ENCODE peak calls at places on chromosomes 16 and 17, in eight cellular contexts. One of them, this sample, is unnamed.

GRCh38 chr17:63476494-63476856 is 386 bp upstream of the ACE start:
- DNase-seq in progenitor cell of endocrine pancreas: peak; percentile 31
- DNase-seq in omental fat pad: no peak
- DNase-seq in foreskin fibroblast: no peak
- DNase-seq in choroid plexus epithelial cell: no peak
- DNase-seq in ascending aorta: no peak
- DNase-seq in pancreas: no peak
- DNase-seq in mucosa of descending colon: peak; percentile 64
- DNase-seq in this sample: no peak

GRCh38 chr17:48577946-48578615 is at the start of gene HOXB4:
- DNase-seq in progenitor cell of endocrine pancreas: no peak
- DNase-seq in omental fat pad: peak; percentile 69
- DNase-seq in foreskin fibroblast: no peak
- DNase-seq in choroid plexus epithelial cell: no peak
- DNase-seq in ascending aorta: peak; percentile 60
- DNase-seq in pancreas: peak; percentile 63
- DNase-seq in mucosa of descending colon: peak; percentile 88
- DNase-seq in this sample: no peak

GRCh38 chr16:70713781-70714180 is 27.9 kb upstream of the MTSS2 start:
- DNase-seq in progenitor cell of endocrine pancreas: no peak
- DNase-seq in omental fat pad: no peak
- DNase-seq in foreskin fibroblast: no peak
- DNase-seq in choroid plexus epithelial cell: no peak
- DNase-seq in ascending aorta: no peak
- DNase-seq in pancreas: no peak
- DNase-seq in mucosa of descending colon: no peak
- DNase-seq in this sample: no peak

GRCh38 chr17:55421179-55421934 is at the start of gene MMD:
- DNase-seq in progenitor cell of endocrine pancreas: no peak
- DNase-seq in omental fat pad: no peak
- DNase-seq in foreskin fibroblast: no peak
- DNase-seq in choroid plexus epithelial cell: no peak
- DNase-seq in ascending aorta: no peak
- DNase-seq in pancreas: peak; percentile 47
- DNase-seq in mucosa of descending colon: peak; percentile 83
- DNase-seq in this sample: no peak

GRCh38 chr16:19086322-19087199 is 19.1 kb downstream of the COQ7 start:
- DNase-seq in progenitor cell of endocrine pancreas: peak; percentile 87
- DNase-seq in omental fat pad: peak; percentile 64
- DNase-seq in foreskin fibroblast: peak; percentile 92
- DNase-seq in choroid plexus epithelial cell: peak; percentile 94
- DNase-seq in ascending aorta: peak; percentile 44
- DNase-seq in pancreas: peak; percentile 75
- DNase-seq in mucosa of descending colon: peak; percentile 92
- DNase-seq in this sample: peak; percentile 96

GRCh38 chr16:88383401-88384221 is 852 bp downstream of the ZNF469 start:
- DNase-seq in progenitor cell of endocrine pancreas: peak; percentile 38
- DNase-seq in omental fat pad: no peak
- DNase-seq in foreskin fibroblast: peak; percentile 51
- DNase-seq in choroid plexus epithelial cell: peak; percentile 48
- DNase-seq in ascending aorta: no peak
- DNase-seq in pancreas: no peak
- DNase-seq in mucosa of descending colon: peak; percentile 49
- DNase-seq in this sample: no peak

GRCh38 chr17:312476-313148 is 40.0 kb downstream of the RPH3AL start:
- DNase-seq in progenitor cell of endocrine pancreas: no peak
- DNase-seq in omental fat pad: no peak
- DNase-seq in foreskin fibroblast: no peak
- DNase-seq in choroid plexus epithelial cell: no peak
- DNase-seq in ascending aorta: no peak
- DNase-seq in pancreas: peak; percentile 9
- DNase-seq in mucosa of descending colon: peak; percentile 22
- DNase-seq in this sample: no peak

GRCh38 chr16:89330177-89330856 is 112.8 kb downstream of the ZNF778 start:
- DNase-seq in progenitor cell of endocrine pancreas: no peak
- DNase-seq in omental fat pad: no peak
- DNase-seq in foreskin fibroblast: no peak
- DNase-seq in choroid plexus epithelial cell: peak; percentile 73
- DNase-seq in ascending aorta: no peak
- DNase-seq in pancreas: peak; percentile 63
- DNase-seq in mucosa of descending colon: peak; percentile 64
- DNase-seq in this sample: no peak

DNA sequence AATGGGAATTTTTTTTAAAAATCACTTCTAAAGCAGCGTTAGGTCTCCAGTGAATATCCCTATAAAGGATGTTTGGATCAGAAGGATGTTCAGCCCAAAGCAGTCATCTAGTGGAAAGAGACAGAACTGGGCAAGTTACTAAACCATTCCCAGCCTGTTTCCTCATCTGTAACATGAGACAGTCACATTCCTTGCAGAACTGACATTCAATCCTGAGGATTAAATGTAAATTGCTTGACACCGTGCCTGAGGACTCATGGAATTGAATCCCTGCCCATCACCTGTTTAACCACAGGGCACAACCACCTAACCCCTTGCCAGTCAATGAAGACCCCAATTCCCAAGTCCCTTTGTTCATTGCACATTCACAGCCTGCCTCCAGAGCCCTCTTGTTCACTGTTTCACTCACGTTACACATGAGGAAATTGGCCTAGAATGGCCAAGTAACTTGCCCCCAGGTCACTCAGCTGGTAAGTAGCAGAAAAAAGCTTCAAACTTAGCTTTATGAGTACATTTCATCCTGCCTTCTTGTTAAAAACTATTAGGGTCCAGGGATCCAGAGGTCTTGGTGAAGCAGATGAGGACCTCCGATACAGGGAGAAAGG is 1.4 kb downstream of the CMTM2 start:
- DNase-seq in progenitor cell of endocrine pancreas: no peak
- DNase-seq in omental fat pad: no peak
- DNase-seq in foreskin fibroblast: peak; percentile 72
- DNase-seq in choroid plexus epithelial cell: peak; percentile 87
- DNase-seq in ascending aorta: no peak
- DNase-seq in pancreas: no peak
- DNase-seq in mucosa of descending colon: no peak
- DNase-seq in this sample: no peak
- TF ChIP-seq CTCF in progenitor cell of endocrine pancreas: no peak
- TF ChIP-seq CTCF in omental fat pad: no peak
- TF ChIP-seq CTCF in foreskin fibroblast: peak; percentile 30
- TF ChIP-seq CTCF in choroid plexus epithelial cell: peak; percentile 50
- TF ChIP-seq CTCF in ascending aorta: no peak
- TF ChIP-seq CTCF in pancreas: no peak
- TF ChIP-seq CTCF in mucosa of descending colon: no peak
- TF ChIP-seq CTCF in this sample: peak; percentile 46

GRCh38 chr16:67636713-67637112 is 8.2 kb upstream of the CARMIL2 start:
- DNase-seq in progenitor cell of endocrine pancreas: no peak
- DNase-seq in omental fat pad: no peak
- DNase-seq in foreskin fibroblast: no peak
- DNase-seq in choroid plexus epithelial cell: no peak
- DNase-seq in ascending aorta: no peak
- DNase-seq in pancreas: no peak
- DNase-seq in mucosa of descending colon: no peak
- DNase-seq in this sample: no peak

GRCh38 chr16:67628216-67628615 is 16.7 kb upstream of the CARMIL2 start:
- DNase-seq in progenitor cell of endocrine pancreas: no peak
- DNase-seq in omental fat pad: no peak
- DNase-seq in foreskin fibroblast: no peak
- DNase-seq in choroid plexus epithelial cell: no peak
- DNase-seq in ascending aorta: no peak
- DNase-seq in pancreas: no peak
- DNase-seq in mucosa of descending colon: no peak
- DNase-seq in this sample: no peak

GRCh38 chr16:67637625-67638024 is 7.3 kb upstream of the CARMIL2 start:
- DNase-seq in progenitor cell of endocrine pancreas: no peak
- DNase-seq in omental fat pad: no peak
- DNase-seq in foreskin fibroblast: no peak
- DNase-seq in choroid plexus epithelial cell: no peak
- DNase-seq in ascending aorta: no peak
- DNase-seq in pancreas: no peak
- DNase-seq in mucosa of descending colon: no peak
- DNase-seq in this sample: no peak

DNA sequence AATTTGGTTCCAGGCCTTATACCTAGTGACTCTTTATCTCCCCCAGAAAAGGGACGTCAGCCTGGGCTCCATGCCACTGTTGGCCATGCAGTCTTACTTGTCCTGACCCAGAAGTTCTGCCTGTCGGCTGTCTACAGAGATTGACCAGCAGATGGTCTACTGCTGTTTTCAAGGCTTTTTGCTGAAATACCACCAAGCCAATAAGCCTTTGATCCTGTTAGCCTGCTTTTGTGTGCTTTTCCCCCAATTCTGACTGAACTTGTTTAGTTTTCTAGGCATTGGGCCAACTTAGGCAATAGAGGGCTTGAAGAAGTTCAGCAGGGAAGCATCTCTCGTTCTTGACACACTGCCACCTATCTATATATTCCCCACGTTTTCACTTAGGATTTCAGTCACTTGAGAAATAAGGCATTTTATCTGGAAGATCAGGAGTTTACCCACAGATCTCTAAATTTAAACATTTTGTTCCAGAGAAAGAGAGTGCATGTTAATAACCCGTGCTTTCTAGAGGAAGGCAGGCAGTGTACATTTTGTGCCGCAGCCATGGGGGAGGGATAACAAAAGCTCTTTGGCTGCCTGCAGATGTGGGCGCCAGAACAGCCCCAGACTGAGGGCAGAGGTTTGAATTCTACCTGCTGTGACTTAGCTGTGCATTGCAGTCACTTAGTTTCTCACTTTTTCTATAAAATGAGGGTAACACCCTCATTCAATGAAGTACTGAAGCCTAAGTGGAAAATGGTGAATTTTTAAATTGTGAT is 12.3 kb upstream of the CARMIL2 start:
- DNase-seq in progenitor cell of endocrine pancreas: no peak
- DNase-seq in omental fat pad: no peak
- DNase-seq in foreskin fibroblast: no peak
- DNase-seq in choroid plexus epithelial cell: peak; percentile 90
- DNase-seq in ascending aorta: no peak
- DNase-seq in pancreas: no peak
- DNase-seq in mucosa of descending colon: no peak
- DNase-seq in this sample: no peak
- TF ChIP-seq CTCF in progenitor cell of endocrine pancreas: no peak
- TF ChIP-seq CTCF in omental fat pad: no peak
- TF ChIP-seq CTCF in foreskin fibroblast: no peak
- TF ChIP-seq CTCF in choroid plexus epithelial cell: peak; percentile 41
- TF ChIP-seq CTCF in ascending aorta: no peak
- TF ChIP-seq CTCF in pancreas: no peak
- TF ChIP-seq CTCF in mucosa of descending colon: no peak
- TF ChIP-seq CTCF in this sample: no peak

GRCh38 chr17:29862127-29862526 is 67.9 kb downstream of the SSH2 start:
- DNase-seq in progenitor cell of endocrine pancreas: no peak
- DNase-seq in omental fat pad: no peak
- DNase-seq in foreskin fibroblast: no peak
- DNase-seq in choroid plexus epithelial cell: no peak
- DNase-seq in ascending aorta: no peak
- DNase-seq in pancreas: no peak
- DNase-seq in mucosa of descending colon: no peak
- DNase-seq in this sample: no peak

GRCh38 chr17:29862951-29863350 is 67.1 kb downstream of the SSH2 start:
- DNase-seq in progenitor cell of endocrine pancreas: no peak
- DNase-seq in omental fat pad: no peak
- DNase-seq in foreskin fibroblast: no peak
- DNase-seq in choroid plexus epithelial cell: no peak
- DNase-seq in ascending aorta: no peak
- DNase-seq in pancreas: no peak
- DNase-seq in mucosa of descending colon: no peak
- DNase-seq in this sample: no peak

GRCh38 chr17:29870836-29871430 is 59.1 kb downstream of the SSH2 start:
- DNase-seq in progenitor cell of endocrine pancreas: no peak
- DNase-seq in omental fat pad: no peak
- DNase-seq in foreskin fibroblast: no peak
- DNase-seq in choroid plexus epithelial cell: peak; percentile 43
- DNase-seq in ascending aorta: no peak
- DNase-seq in pancreas: no peak
- DNase-seq in mucosa of descending colon: no peak
- DNase-seq in this sample: no peak

GRCh38 chr17:29866746-29867404 is 63.2 kb downstream of the SSH2 start:
- DNase-seq in progenitor cell of endocrine pancreas: no peak
- DNase-seq in omental fat pad: no peak
- DNase-seq in foreskin fibroblast: no peak
- DNase-seq in choroid plexus epithelial cell: no peak
- DNase-seq in ascending aorta: no peak
- DNase-seq in pancreas: no peak
- DNase-seq in mucosa of descending colon: no peak
- DNase-seq in this sample: no peak

GRCh38 chr17:29867643-29868181 is 62.3 kb downstream of the SSH2 start:
- DNase-seq in progenitor cell of endocrine pancreas: no peak
- DNase-seq in omental fat pad: no peak
- DNase-seq in foreskin fibroblast: no peak
- DNase-seq in choroid plexus epithelial cell: peak; percentile 31
- DNase-seq in ascending aorta: no peak
- DNase-seq in pancreas: no peak
- DNase-seq in mucosa of descending colon: no peak
- DNase-seq in this sample: no peak
- TF ChIP-seq CTCF in progenitor cell of endocrine pancreas: no peak
- TF ChIP-seq CTCF in omental fat pad: no peak
- TF ChIP-seq CTCF in foreskin fibroblast: no peak
- TF ChIP-seq CTCF in choroid plexus epithelial cell: peak; percentile 24
- TF ChIP-seq CTCF in ascending aorta: peak; percentile 26
- TF ChIP-seq CTCF in pancreas: no peak
- TF ChIP-seq CTCF in mucosa of descending colon: no peak
- TF ChIP-seq CTCF in this sample: peak; percentile 47

GRCh38 chr17:1365445-1366039 is 34.5 kb downstream of the YWHAE start:
- DNase-seq in progenitor cell of endocrine pancreas: peak; percentile 29
- DNase-seq in omental fat pad: no peak
- DNase-seq in foreskin fibroblast: peak; percentile 68
- DNase-seq in choroid plexus epithelial cell: peak; percentile 90
- DNase-seq in ascending aorta: no peak
- DNase-seq in pancreas: peak; percentile 28
- DNase-seq in mucosa of descending colon: no peak
- DNase-seq in this sample: no peak

GRCh38 chr17:1362964-1363363 is 37.1 kb downstream of the YWHAE start:
- DNase-seq in progenitor cell of endocrine pancreas: no peak
- DNase-seq in omental fat pad: no peak
- DNase-seq in foreskin fibroblast: peak; percentile 48
- DNase-seq in choroid plexus epithelial cell: peak; percentile 57
- DNase-seq in ascending aorta: no peak
- DNase-seq in pancreas: no peak
- DNase-seq in mucosa of descending colon: no peak
- DNase-seq in this sample: no peak

GRCh38 chr17:1366234-1366633 is 33.8 kb downstream of the YWHAE start:
- DNase-seq in progenitor cell of endocrine pancreas: no peak
- DNase-seq in omental fat pad: no peak
- DNase-seq in foreskin fibroblast: no peak
- DNase-seq in choroid plexus epithelial cell: no peak
- DNase-seq in ascending aorta: no peak
- DNase-seq in pancreas: no peak
- DNase-seq in mucosa of descending colon: no peak
- DNase-seq in this sample: no peak

GRCh38 chr17:1362065-1362848 is 37.8 kb downstream of the YWHAE start:
- DNase-seq in progenitor cell of endocrine pancreas: no peak
- DNase-seq in omental fat pad: no peak
- DNase-seq in foreskin fibroblast: no peak
- DNase-seq in choroid plexus epithelial cell: no peak
- DNase-seq in ascending aorta: no peak
- DNase-seq in pancreas: no peak
- DNase-seq in mucosa of descending colon: no peak
- DNase-seq in this sample: no peak

DNA sequence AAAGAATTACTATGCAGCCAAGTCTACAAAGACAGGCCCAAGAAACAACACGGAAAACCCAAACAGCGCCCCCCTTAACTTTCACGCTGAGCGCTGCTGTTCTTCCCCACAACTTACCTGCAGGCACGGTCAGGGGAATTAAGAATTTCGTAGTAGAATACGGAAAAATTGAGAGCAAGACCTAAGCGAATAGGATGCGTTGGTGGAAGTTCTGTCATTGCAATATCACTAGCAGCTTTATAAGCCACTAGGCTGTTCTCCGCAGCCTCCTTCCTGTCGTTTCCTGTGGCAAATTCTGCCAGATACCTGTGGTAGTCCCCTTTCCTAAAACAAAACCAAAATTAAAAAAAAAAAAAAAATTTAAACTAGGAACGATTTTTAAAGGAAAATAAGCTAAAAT is 39.0 kb downstream of the YWHAE start:
- DNase-seq in progenitor cell of endocrine pancreas: no peak
- DNase-seq in omental fat pad: no peak
- DNase-seq in foreskin fibroblast: no peak
- DNase-seq in choroid plexus epithelial cell: no peak
- DNase-seq in ascending aorta: no peak
- DNase-seq in pancreas: no peak
- DNase-seq in mucosa of descending colon: no peak
- DNase-seq in this sample: no peak
- TF ChIP-seq CTCF in progenitor cell of endocrine pancreas: no peak
- TF ChIP-seq CTCF in omental fat pad: no peak
- TF ChIP-seq CTCF in foreskin fibroblast: no peak
- TF ChIP-seq CTCF in choroid plexus epithelial cell: no peak
- TF ChIP-seq CTCF in ascending aorta: no peak
- TF ChIP-seq CTCF in pancreas: no peak
- TF ChIP-seq CTCF in mucosa of descending colon: no peak
- TF ChIP-seq CTCF in this sample: no peak

This sample was measured in osteocyte.